ENCODE peak calls at places on chromosome 10, in seven cellular contexts. H, K, G, P, J, S and L are unnamed samples.

GRCh38 chr10:50358411-50358810 is 107.1 kb upstream of the ASAH2 start:
- DNase-seq in H (no peak), K (no peak), G (no peak), P (no peak), J (no peak), S (no peak), L (no peak)

GRCh38 chr10:73644015-73644743 is 2.9 kb upstream of the MYOZ1 start:
- DNase-seq in H (peak), K (peak), G (peak), P (peak), J (peak), S (peak), L (peak)

GRCh38 chr10:19168584-19168983 is 120.0 kb downstream of the MALRD1 start:
- DNase-seq in H (no peak), K (no peak), G (peak), P (peak), J (no peak), S (no peak), L (no peak)

GRCh38 chr10:30788307-30788706 is 158.8 kb upstream of the LYZL2 start:
- DNase-seq in H (no peak), K (no peak), G (no peak), P (no peak), J (peak), S (no peak), L (no peak)

GRCh38 chr10:91253300-91253699 is 32.8 kb downstream of the PCGF5 start:
- DNase-seq in H (no peak), K (no peak), G (no peak), P (no peak), J (no peak), S (no peak), L (no peak)

GRCh38 chr10:129641982-129642381 is 174.9 kb downstream of the MGMT start:
- DNase-seq in H (no peak), K (no peak), G (no peak), P (no peak), J (no peak), S (no peak), L (no peak)

GRCh38 chr10:128633864-128634541 is 507.8 kb upstream of the MKI67 start:
- DNase-seq in H (no peak), K (peak), G (peak), P (no peak), J (no peak), S (peak), L (no peak)

GRCh38 chr10:28801869-28802268 is 124.5 kb downstream of the BAMBI start:
- DNase-seq in H (no peak), K (no peak), G (no peak), P (no peak), J (no peak), S (no peak), L (no peak)

GRCh38 chr10:5583525-5584175 is 58.9 kb downstream of the CALML3 start:
- DNase-seq in H (peak), K (peak), G (peak), P (no peak), J (no peak), S (peak), L (peak)

GRCh38 chr10:63917363-63917762 is 396.2 kb downstream of the REEP3 start:
- DNase-seq in H (no peak), K (no peak), G (no peak), P (no peak), J (no peak), S (no peak), L (no peak)

GRCh38 chr10:18140957-18141888 is 999 bp downstream of the CACNB2 start:
- DNase-seq in H (no peak), K (peak), G (peak), P (no peak), J (no peak), S (no peak), L (no peak)

GRCh38 chr10:45239642-45240041 is 75.8 kb downstream of the OR13A1 start:
- DNase-seq in H (no peak), K (no peak), G (no peak), P (no peak), J (peak), S (no peak), L (no peak)

GRCh38 chr10:83164134-83164533 is 975.2 kb upstream of the GHITM start:
- DNase-seq in H (no peak), K (no peak), G (no peak), P (no peak), J (no peak), S (no peak), L (no peak)

GRCh38 chr10:130516141-130516540 is 379.9 kb downstream of the GLRX3 start:
- DNase-seq in H (no peak), K (no peak), G (no peak), P (no peak), J (no peak), S (no peak), L (no peak)

GRCh38 chr10:132850896-132851295 is 64.9 kb upstream of the NKX6-2 start:
- DNase-seq in H (no peak), K (peak), G (peak), P (no peak), J (no peak), S (no peak), L (no peak)

GRCh38 chr10:26841733-26842317 is 18.9 kb downstream of the ABI1 start:
- DNase-seq in H (no peak), K (no peak), G (no peak), P (no peak), J (no peak), S (no peak), L (no peak)

GRCh38 chr10:103618575-103619423 is 125.3 kb downstream of the NEURL1 start:
- DNase-seq in H (no peak), K (peak), G (no peak), P (no peak), J (no peak), S (no peak), L (peak)

GRCh38 chr10:59865101-59865500 is 41.3 kb downstream of the CCDC6 start:
- DNase-seq in H (peak), K (peak), G (peak), P (peak), J (peak), S (peak), L (peak)

GRCh38 chr10:62166331-62167154 is 102.1 kb downstream of the RTKN2 start:
- DNase-seq in H (peak), K (peak), G (no peak), P (peak), J (peak), S (no peak), L (peak)

GRCh38 chr10:131943021-131943814 is 38.5 kb downstream of the BNIP3 start:
- DNase-seq in H (no peak), K (no peak), G (peak), P (peak), J (no peak), S (no peak), L (no peak)

GRCh38 chr10:47452495-47453434 is 31.1 kb downstream of the ANXA8 start:
- DNase-seq in H (no peak), K (no peak), G (peak), P (no peak), J (no peak), S (peak), L (no peak)

GRCh38 chr10:71927669-71928592 is 36.3 kb upstream of the CHST3 start:
- DNase-seq in H (no peak), K (no peak), G (no peak), P (peak), J (peak), S (no peak), L (no peak)

GRCh38 chr10:55491712-55492111 is 690.7 kb upstream of the PCDH15 start:
- DNase-seq in H (no peak), K (no peak), G (no peak), P (no peak), J (no peak), S (no peak), L (no peak)

GRCh38 chr10:31645786-31646185 is 282.8 kb downstream of the ARHGAP12 start:
- DNase-seq in H (no peak), K (no peak), G (no peak), P (no peak), J (no peak), S (no peak), L (no peak)

GRCh38 chr10:1609038-1609411 is 128.3 kb downstream of the ADARB2 start:
- DNase-seq in H (no peak), K (no peak), G (no peak), P (no peak), J (no peak), S (no peak), L (no peak)

GRCh38 chr10:132283604-132284382 is 24.0 kb downstream of the STK32C start:
- DNase-seq in H (no peak), K (no peak), G (no peak), P (no peak), J (no peak), S (peak), L (no peak)

GRCh38 chr10:99850767-99851127 is 68.3 kb downstream of the ABCC2 start:
- DNase-seq in H (no peak), K (no peak), G (no peak), P (no peak), J (no peak), S (no peak), L (no peak)

GRCh38 chr10:129459762-129460539 is 7.1 kb upstream of the MGMT start:
- DNase-seq in H (no peak), K (no peak), G (no peak), P (no peak), J (no peak), S (no peak), L (no peak)

GRCh38 chr10:76550806-76551205 is 1086.8 kb downstream of the KCNMA1 start:
- DNase-seq in H (no peak), K (peak), G (peak), P (no peak), J (peak), S (peak), L (no peak)

GRCh38 chr10:49743464-49744075 is 18.6 kb downstream of the OGDHL start:
- DNase-seq in H (no peak), K (no peak), G (no peak), P (no peak), J (no peak), S (no peak), L (no peak)

GRCh38 chr10:387949-388660 is 252.8 kb downstream of the ZMYND11 start:
- DNase-seq in H (no peak), K (peak), G (no peak), P (no peak), J (no peak), S (peak), L (no peak)

GRCh38 chr10:89352039-89352597 is 24.3 kb downstream of the IFIT3 start:
- DNase-seq in H (peak), K (peak), G (no peak), P (peak), J (peak), S (peak), L (peak)

DNA sequence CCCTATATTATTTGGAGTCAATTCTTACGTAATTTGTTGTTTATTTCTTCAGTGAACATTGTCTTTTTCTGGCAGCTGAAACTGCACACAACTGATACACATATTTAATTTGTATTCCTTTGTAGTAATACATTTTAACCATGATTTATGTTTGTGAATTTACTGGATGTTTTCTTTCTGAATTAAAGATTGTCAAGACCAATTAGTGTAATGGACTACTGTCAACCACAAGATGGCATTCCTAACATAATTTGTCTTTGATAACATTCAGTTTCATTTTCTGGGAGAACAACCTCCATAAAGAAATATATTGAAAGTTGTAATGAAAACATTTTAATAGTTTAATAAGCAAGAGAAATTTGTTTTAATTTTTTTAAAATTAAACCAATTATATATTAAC is 10.1 kb downstream of the THNSL1 start:
- DNase-seq in H (no peak), K (no peak), G (no peak), P (peak), J (peak), S (no peak), L (no peak)
- TF ChIP-seq CTCF in H (no peak), K (peak), G (no peak), P (peak), J (no peak), S (peak), L (no peak)

GRCh38 chr10:93993414-93993781 is 333 bp upstream of the PLCE1 start:
- DNase-seq in H (no peak), K (peak), G (no peak), P (no peak), J (no peak), S (no peak), L (no peak)
- H3K4me3 ChIP-seq in H (peak), K (peak), G (peak), P (peak), J (peak), S (peak), L (peak)

DNA sequence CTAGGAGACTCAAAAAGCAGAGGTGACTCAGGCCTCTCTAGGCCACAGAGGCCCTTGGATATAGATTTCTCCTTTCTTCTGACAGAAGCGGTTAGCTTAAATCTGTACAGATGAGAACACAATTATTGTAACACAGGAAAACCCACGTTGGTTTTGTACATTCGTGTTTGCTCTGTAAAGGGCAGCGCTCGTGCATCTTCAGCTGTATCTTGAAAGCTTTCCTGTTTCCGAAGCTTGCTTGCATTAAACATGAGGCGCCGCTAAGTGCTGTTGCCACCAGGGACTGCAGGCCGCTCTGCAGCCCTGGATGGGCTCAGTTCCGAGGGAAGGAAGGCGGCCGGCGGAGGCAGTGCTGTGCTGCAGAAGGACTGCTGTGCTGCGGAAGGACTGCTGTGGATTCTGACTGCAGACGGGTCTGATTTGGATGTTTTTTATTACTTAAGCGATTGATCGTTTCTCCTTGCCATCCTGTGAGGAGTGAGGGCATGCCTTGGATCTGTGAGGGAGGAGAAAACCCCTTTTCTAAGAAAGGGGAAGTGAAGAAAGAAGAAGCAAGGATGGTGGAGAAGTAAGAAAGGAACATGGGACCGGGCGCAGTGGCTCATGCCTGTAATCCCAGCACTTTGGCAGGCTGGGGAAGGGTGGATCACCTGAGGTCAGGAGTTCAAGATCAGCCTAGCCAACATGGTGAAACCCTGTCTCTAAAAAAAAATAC is 53.4 kb downstream of the FHIP2A start:
- DNase-seq in H (peak), K (no peak), G (peak), P (no peak), J (peak), S (peak), L (no peak)
- TF ChIP-seq CTCF in H (no peak), K (no peak), G (peak), P (no peak), J (peak), S (peak), L (no peak)

DNA sequence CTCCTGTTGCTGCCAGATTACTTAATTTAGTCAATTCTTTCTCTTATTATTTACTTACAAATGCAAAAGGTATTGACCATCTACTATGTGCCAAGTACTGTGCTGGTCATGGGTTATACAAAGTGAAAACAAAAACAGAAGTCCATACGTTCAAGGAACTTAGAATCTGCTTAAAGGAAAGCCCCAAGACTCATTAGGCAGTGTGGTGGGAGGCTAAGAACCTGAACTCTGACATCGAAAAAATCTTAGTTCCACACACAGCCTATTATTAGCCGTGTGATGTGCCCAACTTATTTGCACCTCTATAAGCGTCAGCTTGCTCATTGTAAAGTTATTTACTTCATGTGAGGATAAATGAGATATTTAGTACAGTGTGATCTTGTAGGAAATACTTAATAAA is 227.4 kb upstream of the SORCS1 start:
- DNase-seq in H (no peak), K (no peak), G (no peak), P (no peak), J (no peak), S (no peak), L (no peak)
- H3K4me3 ChIP-seq in H (no peak), K (no peak), G (no peak), P (no peak), J (no peak), S (no peak), L (no peak)

GRCh38 chr10:92594194-92594593 is 1.3 kb downstream of the KIF11 start:
- DNase-seq in H (peak), K (no peak), G (no peak), P (no peak), J (no peak), S (no peak), L (no peak)

GRCh38 chr10:92593553-92594046 is 670 bp downstream of the KIF11 start:
- DNase-seq in H (no peak), K (no peak), G (no peak), P (no peak), J (no peak), S (no peak), L (no peak)

GRCh38 chr10:92591550-92592140 is 1.3 kb upstream of the KIF11 start:
- DNase-seq in H (peak), K (peak), G (peak), P (peak), J (peak), S (peak), L (peak)

GRCh38 chr10:92592761-92593552 is at the start of gene KIF11:
- DNase-seq in H (peak), K (peak), G (peak), P (peak), J (peak), S (peak), L (peak)

DNA sequence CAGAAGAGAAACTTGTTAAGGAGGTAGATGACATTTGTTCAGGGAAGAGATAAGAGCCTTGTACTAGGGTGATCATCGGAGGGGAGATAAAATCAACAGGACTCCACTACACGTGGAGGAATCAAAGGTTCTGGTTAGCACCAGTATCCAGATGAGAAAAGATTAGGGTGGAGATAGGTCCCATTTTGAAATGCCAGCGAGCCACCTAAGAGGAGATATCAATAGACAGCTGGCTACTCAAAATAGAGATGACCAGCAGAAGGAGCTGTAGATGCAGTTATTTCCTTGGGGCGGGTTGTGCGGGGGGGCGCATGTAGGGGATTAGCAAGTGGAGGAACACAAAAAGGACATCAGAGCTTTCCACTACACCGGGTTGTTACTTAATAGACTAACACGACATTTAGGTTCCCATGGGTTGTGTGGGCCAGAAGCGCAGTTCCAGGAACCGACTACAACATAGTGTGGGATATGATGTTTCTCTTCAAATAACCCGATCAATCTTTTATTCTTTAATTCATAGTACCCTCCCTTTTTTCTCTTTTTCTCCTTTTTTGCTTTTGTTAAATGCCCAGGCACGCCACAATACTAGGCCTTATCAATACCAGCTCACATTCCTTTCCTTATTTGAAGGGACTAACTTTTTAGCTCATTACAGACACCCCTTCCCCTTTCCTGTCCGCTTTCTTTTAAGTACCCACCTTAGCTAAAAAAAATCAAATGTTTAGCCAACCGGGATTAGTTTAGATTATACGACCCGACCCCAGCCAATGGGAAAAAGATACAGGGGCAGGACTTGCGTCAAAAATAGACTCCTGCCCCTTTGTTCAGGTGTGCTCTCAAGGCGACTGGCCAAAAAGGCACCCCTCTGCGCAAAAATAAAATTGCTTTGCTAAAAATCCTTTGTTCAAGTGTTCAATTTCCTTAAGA is 2.0 kb upstream of the KIF11 start:
- DNase-seq in H (peak), K (peak), G (peak), P (peak), J (peak), S (peak), L (no peak)
- TF ChIP-seq CTCF in H (peak), K (no peak), G (peak), P (peak), J (peak), S (peak), L (no peak)

GRCh38 chr10:8956400-8956799 is 901.9 kb downstream of the GATA3 start:
- DNase-seq in H (no peak), K (no peak), G (no peak), P (no peak), J (no peak), S (no peak), L (no peak)
- H3K4me3 ChIP-seq in H (no peak), K (no peak), G (no peak), P (no peak), J (no peak), S (no peak), L (no peak)

GRCh38 chr10:97333351-97333600 is 1.3 kb downstream of the FRAT2 start:
- DNase-seq in H (peak), K (no peak), G (peak), P (peak), J (peak), S (peak), L (no peak)
- TF ChIP-seq CTCF in H (no peak), K (no peak), G (peak), P (no peak), J (no peak), S (no peak), L (no peak)

GRCh38 chr10:125683821-125684220 is 858 bp upstream of the TEX36 start:
- DNase-seq in H (no peak), K (no peak), G (no peak), P (no peak), J (no peak), S (no peak), L (no peak)
- H3K4me3 ChIP-seq in H (no peak), K (no peak), G (no peak), P (no peak), J (no peak), S (no peak), L (no peak)